ENCODE peak calls at places on chromosome 16, in six cellular contexts. I is heart left ventricle, X is stomach, Y is sigmoid colon, E is A549, F is HepG2. K is an unnamed sample.

GRCh38 chr16:81350306-81350615 is 35.5 kb downstream of the GAN start:
- DNase-seq in I (no peak), X (no peak), Y (no peak), E (no peak), F (no peak), K (no peak)

GRCh38 chr16:87152221-87152755 is 164.9 kb downstream of the C16orf95 start:
- DNase-seq in I (no peak), X (no peak), Y (no peak), E (no peak), F (no peak), K (no peak)

GRCh38 chr16:25114121-25114520 is 2.6 kb downstream of the LCMT1 start:
- DNase-seq in I (no peak), X (no peak), Y (no peak), E (no peak), F (no peak), K (no peak)

GRCh38 chr16:30637952-30638351 is 12.8 kb upstream of the PRR14 start:
- DNase-seq in I (no peak), X (no peak), Y (no peak), E (peak), F (peak), K (no peak)

GRCh38 chr16:17072104-17072503 is 398.7 kb downstream of the XYLT1 start:
- DNase-seq in I (no peak), X (no peak), Y (no peak), E (no peak), F (no peak), K (no peak)

GRCh38 chr16:47826070-47826469 is 329.7 kb downstream of the ABCC12 start:
- DNase-seq in I (no peak), X (no peak), Y (no peak), E (no peak), F (no peak), K (no peak)

GRCh38 chr16:57016301-57016700 is 26.9 kb downstream of the NLRC5 start:
- DNase-seq in I (no peak), X (no peak), Y (no peak), E (no peak), F (no peak), K (no peak)

GRCh38 chr16:57994778-57995177 is 5.7 kb downstream of the ZNF319 start:
- DNase-seq in I (peak), X (peak), Y (no peak), E (no peak), F (peak), K (peak)

GRCh38 chr16:47469227-47469626 is 8.1 kb downstream of the PHKB start:
- DNase-seq in I (no peak), X (no peak), Y (no peak), E (no peak), F (no peak), K (no peak)

GRCh38 chr16:62225675-62226074 is 189.4 kb upstream of the CDH8 start:
- DNase-seq in I (peak), X (peak), Y (no peak), E (peak), F (peak), K (no peak)

GRCh38 chr16:11992594-11993524 is 16.3 kb downstream of the SNX29 start:
- DNase-seq in I (no peak), X (no peak), Y (no peak), E (no peak), F (no peak), K (no peak)
- TF ChIP-seq POLR2A in I (no peak), X (no peak), Y (no peak), E (no peak), F (no peak), K (no peak)

GRCh38 chr16:89491238-89491869 is 993 bp upstream of the ANKRD11 start:
- DNase-seq in I (no peak), X (no peak), Y (no peak), E (peak), F (peak), K (no peak)

GRCh38 chr16:89490386-89491237 is at the start of gene ANKRD11:
- DNase-seq in I (peak), X (peak), Y (peak), E (peak), F (peak), K (peak)

GRCh38 chr16:89491974-89492687 is 1.8 kb upstream of the ANKRD11 start:
- DNase-seq in I (no peak), X (no peak), Y (no peak), E (no peak), F (no peak), K (no peak)

GRCh38 chr16:89489731-89490385 is 503 bp downstream of the ANKRD11 start:
- DNase-seq in I (no peak), X (no peak), Y (no peak), E (no peak), F (no peak), K (no peak)

DNA sequence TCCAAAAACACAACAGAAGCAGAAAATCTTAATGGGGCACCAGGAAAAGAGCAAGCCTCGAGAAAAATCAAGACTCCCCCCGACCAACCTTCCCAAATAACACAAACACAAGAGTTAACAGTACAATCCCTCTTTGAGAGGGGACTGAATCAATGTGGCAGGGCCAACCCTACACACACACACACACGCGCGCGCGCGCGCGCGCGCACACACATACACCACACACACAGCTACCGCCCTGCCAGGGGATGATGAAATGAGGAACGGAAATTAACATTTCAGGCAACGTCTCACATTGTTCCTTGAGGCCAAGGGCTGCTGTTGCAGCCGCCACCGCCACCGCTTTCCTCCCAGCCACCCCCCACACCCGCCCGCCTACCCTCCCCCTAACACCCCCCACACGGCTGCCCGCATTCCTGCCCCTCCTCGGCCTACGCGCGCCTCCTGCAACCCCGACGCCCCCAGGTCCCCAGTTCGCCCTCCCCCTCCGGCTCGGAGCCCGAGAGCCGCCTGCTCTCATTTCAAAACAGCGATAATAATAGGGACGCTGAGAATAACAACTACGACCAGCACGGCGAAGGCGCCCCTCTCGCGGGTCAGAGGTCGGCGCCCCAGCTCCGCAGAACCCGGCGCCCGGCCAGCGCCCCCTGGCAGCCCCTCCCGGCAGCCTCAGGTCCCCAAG is 1.2 kb downstream of the ANKRD11 start:
- DNase-seq in I (peak), X (peak), Y (peak), E (peak), F (peak), K (peak)
- TF ChIP-seq POLR2A in I (no peak), X (no peak), Y (no peak), E (no peak), F (no peak), K (peak)

GRCh38 chr16:27268376-27269299 is at the start of gene NSMCE1:
- DNase-seq in I (peak), X (peak), Y (peak), E (peak), F (peak), K (peak)
- TF ChIP-seq POLR2A in I (no peak), X (peak), Y (peak), E (peak), F (peak), K (peak)

GRCh38 chr16:84663433-84664101 is 15.3 kb downstream of the KLHL36 start:
- DNase-seq in I (no peak), X (no peak), Y (no peak), E (no peak), F (no peak), K (no peak)
- TF ChIP-seq POLR2A in I (no peak), X (no peak), Y (no peak), E (no peak), F (no peak), K (no peak)

DNA sequence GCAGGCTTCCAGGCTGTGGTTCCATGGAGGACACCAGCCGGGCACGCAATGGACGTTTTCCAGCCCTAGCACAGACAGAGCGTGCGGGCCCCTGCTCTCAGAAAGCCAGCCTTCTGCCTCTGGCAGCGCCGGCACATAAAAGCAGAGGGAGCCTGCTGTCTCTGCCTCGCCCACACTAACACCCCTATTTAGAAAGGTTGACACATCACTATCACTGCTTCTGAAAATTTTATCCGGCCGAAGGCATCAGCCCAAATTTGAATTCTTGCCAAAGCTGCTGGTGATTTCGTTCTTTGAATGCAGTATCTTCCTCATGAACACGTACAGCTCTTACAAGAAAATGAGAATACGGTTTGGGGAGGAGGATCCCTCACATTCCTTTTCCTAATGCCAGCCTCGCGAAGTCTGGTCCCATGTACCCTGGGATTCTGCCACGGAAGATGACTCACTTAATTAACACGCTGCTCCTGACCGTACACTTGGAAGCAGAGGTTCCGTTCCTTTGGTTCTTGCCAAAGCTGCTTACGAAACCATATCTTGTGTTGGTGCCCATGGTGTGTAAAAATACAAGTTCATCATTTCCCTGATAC is 1.3 kb upstream of the RAB11FIP3 start:
- DNase-seq in I (peak), X (peak), Y (peak), E (peak), F (peak), K (no peak)
- TF ChIP-seq POLR2A in I (no peak), X (no peak), Y (no peak), E (no peak), F (no peak), K (no peak)

GRCh38 chr16:67893791-67894399 is 841 bp downstream of the PSKH1 start:
- DNase-seq in I (no peak), X (no peak), Y (no peak), E (no peak), F (peak), K (no peak)
- TF ChIP-seq POLR2A in I (no peak), X (no peak), Y (no peak), E (no peak), F (no peak), K (no peak)

K was measured in GM12892.